ENCODE peak calls at places on chromosomes 12 and 14, in ten cellular contexts. M is mucosa of descending colon; J is endothelial cell; A is GM12864; P is GM06990; G is GM12865; D is sigmoid colon; X is IMR-90; T is CD8-positive, alpha-beta T cell; Z is fibroblast of pulmonary artery. B is an unnamed sample.

GRCh38 chr14:63276492-63277342 is 42.0 kb downstream of the GPHB5 start:
- DNase-seq in X (peak; percentile 64), T (no peak), D (no peak), G (peak; percentile 49), M (no peak), A (no peak), J (no peak), P (no peak), Z (peak; percentile 78), B (no peak)

GRCh38 chr12:79690156-79690605 is 583 bp downstream of the PAWR start:
- DNase-seq in J (peak; percentile 50), P (no peak), T (no peak), Z (no peak), A (no peak), D (no peak), X (peak; percentile 20), G (peak; percentile 66), M (no peak), B (peak; percentile 53)

GRCh38 chr12:100348657-100349454 is 8.0 kb upstream of the SLC17A8 start:
- DNase-seq in A (no peak), J (no peak), T (no peak), G (peak; percentile 6), M (no peak), Z (peak; percentile 48), P (no peak), X (peak; percentile 38), D (no peak), B (no peak)

GRCh38 chr14:65989981-65990380 is 496.2 kb upstream of the CCDC196 start:
- DNase-seq in J (no peak), Z (no peak), A (no peak), M (no peak), G (no peak), D (no peak), X (no peak), P (no peak), T (no peak), B (no peak)

GRCh38 chr12:52023182-52023975 is 16.6 kb downstream of the TAMALIN start:
- DNase-seq in P (peak; percentile 82), T (peak; percentile 93), A (no peak), M (peak; percentile 93), D (peak; percentile 94), J (peak; percentile 88), G (peak; percentile 87), Z (peak; percentile 71), X (peak; percentile 56), B (peak; percentile 92)

GRCh38 chr14:76786556-76786955 is 25.3 kb downstream of the VASH1 start:
- DNase-seq in J (no peak), X (no peak), T (no peak), P (no peak), A (no peak), Z (no peak), G (no peak), D (no peak), M (no peak), B (no peak)

GRCh38 chr12:54054442-54055332 is 1.1 kb downstream of the HOXC4 start:
- DNase-seq in T (no peak), Z (no peak), M (no peak), A (no peak), J (no peak), X (no peak), G (no peak), P (no peak), D (no peak), B (no peak)

GRCh38 chr12:120402217-120402616 is 33.3 kb upstream of the MSI1 start:
- DNase-seq in Z (no peak), D (no peak), T (no peak), X (no peak), J (no peak), P (no peak), A (no peak), G (no peak), M (no peak), B (peak; percentile 64)

GRCh38 chr12:121523741-121524140 is 57.1 kb downstream of the KDM2B start:
- DNase-seq in G (peak; percentile 78), A (no peak), P (peak; percentile 57), M (no peak), D (no peak), J (no peak), X (no peak), T (no peak), Z (no peak), B (no peak)

GRCh38 chr14:74574092-74574438 is 38.0 kb downstream of the LTBP2 start:
- DNase-seq in J (no peak), D (no peak), G (no peak), T (no peak), Z (no peak), P (no peak), X (no peak), A (no peak), M (no peak), B (no peak)

DNA sequence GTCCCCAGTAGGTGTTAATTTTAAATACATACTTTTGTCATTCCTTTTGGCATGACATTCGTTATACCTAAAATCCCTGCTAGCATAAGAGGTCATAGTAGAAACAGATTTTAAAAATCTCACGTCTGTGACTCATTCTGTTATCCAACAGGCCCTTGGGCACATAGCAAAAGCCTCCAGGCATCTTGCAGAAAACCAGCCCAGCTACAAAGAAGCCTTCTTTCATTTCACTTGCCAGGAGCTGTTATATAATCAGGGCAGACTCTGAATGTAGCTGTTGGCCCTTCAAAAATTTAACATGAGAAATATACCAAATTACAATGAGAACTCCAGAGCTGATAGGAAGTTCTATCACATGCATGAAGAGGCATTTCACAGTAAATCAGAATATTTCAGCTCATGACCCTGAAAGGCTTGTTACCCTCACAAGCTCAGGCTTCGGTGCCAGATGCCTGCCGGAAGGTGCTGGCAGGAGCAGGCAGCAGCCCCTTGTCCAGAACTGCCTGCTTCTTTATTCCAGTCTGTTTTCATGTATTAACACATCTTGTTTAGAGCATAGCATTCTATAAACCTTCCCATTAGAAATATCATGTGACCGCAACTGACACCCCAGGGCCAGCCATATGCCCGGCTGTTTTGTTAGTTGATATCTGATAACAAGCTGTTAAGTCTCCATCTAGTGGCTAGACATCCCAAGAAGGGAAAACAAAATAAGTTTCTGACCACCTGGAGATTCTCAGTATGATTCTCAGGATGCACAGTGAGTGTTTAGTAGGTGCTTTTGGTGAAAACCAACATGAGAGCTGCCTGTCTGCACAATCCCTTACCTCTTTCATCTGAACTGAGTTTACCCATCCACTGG is 17.8 kb downstream of the E2F7 start:
- DNase-seq in P (no peak), A (no peak), D (no peak), T (no peak), J (no peak), M (no peak), Z (no peak), X (no peak), G (no peak), B (peak; percentile 16)
- TF ChIP-seq CTCF in P (no peak), A (no peak), D (no peak), T (no peak), J (no peak), M (no peak), Z (no peak), X (peak; percentile 26), G (no peak), B (no peak)

GRCh38 chr12:67354966-67355365 is 85.8 kb downstream of the CAND1 start:
- DNase-seq in J (no peak), A (no peak), X (peak; percentile 8), T (no peak), D (no peak), G (no peak), Z (peak; percentile 24), P (no peak), M (no peak), B (no peak)

GRCh38 chr12:67357726-67358125 is 88.6 kb downstream of the CAND1 start:
- DNase-seq in A (no peak), M (no peak), Z (no peak), D (no peak), X (no peak), J (no peak), P (no peak), G (no peak), T (no peak), B (no peak)

GRCh38 chr12:67354322-67354721 is 85.2 kb downstream of the CAND1 start:
- DNase-seq in X (peak; percentile 15), A (no peak), M (no peak), D (no peak), Z (peak; percentile 62), G (peak; percentile 11), P (no peak), J (no peak), T (no peak), B (no peak)

GRCh38 chr12:67356400-67356799 is 87.2 kb downstream of the CAND1 start:
- DNase-seq in T (no peak), A (no peak), J (no peak), G (no peak), X (no peak), P (no peak), Z (no peak), M (no peak), D (no peak), B (no peak)

GRCh38 chr12:67355428-67356385 is 86.5 kb downstream of the CAND1 start:
- DNase-seq in G (peak; percentile 68), D (no peak), T (no peak), J (peak; percentile 7), M (peak; percentile 31), Z (peak; percentile 81), A (peak; percentile 36), X (peak; percentile 69), P (peak; percentile 17), B (no peak)
- TF ChIP-seq CTCF in G (peak; percentile 43), D (no peak), T (peak; percentile 76), J (peak; percentile 69), M (peak; percentile 6), Z (peak; percentile 54), A (peak; percentile 54), X (peak; percentile 75), P (peak; percentile 46), B (peak; percentile 73)

GRCh38 chr12:30440826-30441602 is 254.7 kb downstream of the IPO8 start:
- DNase-seq in J (peak; percentile 41), Z (peak; percentile 59), X (peak; percentile 27), D (no peak), T (no peak), M (no peak), A (no peak), G (peak; percentile 3), P (no peak), B (peak; percentile 32)
- TF ChIP-seq CTCF in J (peak; percentile 47), Z (peak; percentile 69), X (peak; percentile 34), D (no peak), T (no peak), M (no peak), A (peak; percentile 42), G (peak; percentile 25), P (peak; percentile 36), B (peak; percentile 56)

GRCh38 chr12:44465139-44465538 is 411.0 kb downstream of the NELL2 start:
- DNase-seq in Z (no peak), A (no peak), G (no peak), P (no peak), D (no peak), T (no peak), J (no peak), M (no peak), X (no peak), B (no peak)
- TF ChIP-seq CTCF in Z (no peak), A (peak; percentile 15), G (no peak), P (peak; percentile 19), D (no peak), T (no peak), J (no peak), M (no peak), X (no peak), B (no peak)